ENCODE peak calls at places on chromosome 12, in eight cellular contexts. Y, H, U, V, J, Q, X and R are unnamed samples.

GRCh38 chr12:29234965-29235364 is 85.9 kb downstream of the FAR2 start:
- DNase-seq in Y (peak; percentile 76), H (no peak), U (no peak), V (no peak), J (no peak), Q (no peak), X (no peak), R (no peak)

GRCh38 chr12:53626702-53627169 is 554 bp upstream of the ATF7 start:
- DNase-seq in Y (no peak), H (no peak), U (no peak), V (no peak), J (no peak), Q (no peak), X (no peak), R (no peak)

GRCh38 chr12:69022674-69023073 is 89.7 kb upstream of the CPM start:
- DNase-seq in Y (no peak), H (no peak), U (no peak), V (no peak), J (no peak), Q (no peak), X (no peak), R (no peak)

GRCh38 chr12:17456486-17456885 is 633.5 kb downstream of the RERGL start:
- DNase-seq in Y (peak; percentile 21), H (no peak), U (no peak), V (no peak), J (no peak), Q (no peak), X (no peak), R (no peak)

GRCh38 chr12:68482660-68483059 is 128.0 kb upstream of the RAP1B start:
- DNase-seq in Y (no peak), H (peak; percentile 53), U (no peak), V (peak; percentile 36), J (no peak), Q (no peak), X (peak; percentile 60), R (no peak)

GRCh38 chr12:132955094-132955932 is 793 bp downstream of the ZNF605 start:
- DNase-seq in Y (peak; percentile 69), H (peak; percentile 58), U (no peak), V (no peak), J (peak; percentile 37), Q (peak; percentile 64), X (peak; percentile 45), R (peak; percentile 51)

GRCh38 chr12:52914722-52915121 is 9.8 kb upstream of the KRT8 start:
- DNase-seq in Y (no peak), H (no peak), U (no peak), V (no peak), J (no peak), Q (no peak), X (no peak), R (peak; percentile 31)

GRCh38 chr12:28088566-28089277 is 101.5 kb upstream of the CCDC91 start:
- DNase-seq in Y (no peak), H (no peak), U (no peak), V (no peak), J (no peak), Q (no peak), X (no peak), R (no peak)

GRCh38 chr12:45989277-45989856 is 1.0 kb downstream of the SCAF11 start:
- DNase-seq in Y (peak; percentile 58), H (no peak), U (no peak), V (no peak), J (no peak), Q (no peak), X (peak; percentile 33), R (no peak)

GRCh38 chr12:49533331-49533730 is 5.5 kb upstream of the KCNH3 start:
- DNase-seq in Y (no peak), H (no peak), U (no peak), V (no peak), J (no peak), Q (no peak), X (no peak), R (peak; percentile 18)

GRCh38 chr12:104115587-104115975 is 22.4 kb downstream of the NFYB start:
- DNase-seq in Y (no peak), H (no peak), U (no peak), V (no peak), J (no peak), Q (no peak), X (no peak), R (no peak)

GRCh38 chr12:132294121-132295034 is 35.0 kb downstream of the GALNT9 start:
- DNase-seq in Y (no peak), H (no peak), U (no peak), V (no peak), J (no peak), Q (no peak), X (no peak), R (no peak)

GRCh38 chr12:115037830-115038229 is 353.9 kb upstream of the TBX3 start:
- DNase-seq in Y (no peak), H (no peak), U (no peak), V (no peak), J (no peak), Q (no peak), X (no peak), R (no peak)

GRCh38 chr12:100555722-100556121 is 17.8 kb upstream of the GAS2L3 start:
- DNase-seq in Y (no peak), H (no peak), U (no peak), V (no peak), J (no peak), Q (no peak), X (no peak), R (no peak)

GRCh38 chr12:27493260-27493935 is 30.6 kb upstream of the PPFIBP1 start:
- DNase-seq in Y (peak; percentile 65), H (no peak), U (no peak), V (no peak), J (no peak), Q (no peak), X (no peak), R (no peak)

GRCh38 chr12:96193725-96194571 is at the start of gene ELK3:
- DNase-seq in Y (peak; percentile 74), H (peak; percentile 84), U (no peak), V (peak; percentile 59), J (peak; percentile 74), Q (peak; percentile 71), X (peak; percentile 77), R (peak; percentile 59)

GRCh38 chr12:123270380-123271181 is 1.1 kb downstream of the CDK2AP1 start:
- DNase-seq in Y (no peak), H (peak; percentile 55), U (no peak), V (no peak), J (peak; percentile 28), Q (peak; percentile 42), X (peak; percentile 34), R (no peak)
- TF ChIP-seq CTCF in Y (no peak), H (no peak), U (no peak), V (no peak), J (no peak), Q (no peak), X (no peak), R (no peak)

GRCh38 chr12:997505-997904 is 6.5 kb downstream of the ERC1 start:
- DNase-seq in Y (no peak), H (no peak), U (no peak), V (no peak), J (no peak), Q (no peak), X (no peak), R (no peak)
- TF ChIP-seq CTCF in Y (no peak), H (no peak), U (no peak), V (no peak), J (no peak), Q (no peak), X (no peak), R (no peak)

GRCh38 chr12:117113231-117113630 is 14.0 kb upstream of the TESC start:
- DNase-seq in Y (no peak), H (no peak), U (no peak), V (no peak), J (no peak), Q (no peak), X (no peak), R (no peak)

GRCh38 chr12:117111386-117112267 is 12.4 kb upstream of the TESC start:
- DNase-seq in Y (no peak), H (no peak), U (no peak), V (no peak), J (peak; percentile 35), Q (no peak), X (no peak), R (peak; percentile 63)

GRCh38 chr12:117109943-117110342 is 10.7 kb upstream of the TESC start:
- DNase-seq in Y (no peak), H (no peak), U (no peak), V (no peak), J (no peak), Q (no peak), X (no peak), R (no peak)

GRCh38 chr12:117114784-117115183 is 15.6 kb upstream of the TESC start:
- DNase-seq in Y (no peak), H (no peak), U (no peak), V (no peak), J (no peak), Q (no peak), X (no peak), R (no peak)

DNA sequence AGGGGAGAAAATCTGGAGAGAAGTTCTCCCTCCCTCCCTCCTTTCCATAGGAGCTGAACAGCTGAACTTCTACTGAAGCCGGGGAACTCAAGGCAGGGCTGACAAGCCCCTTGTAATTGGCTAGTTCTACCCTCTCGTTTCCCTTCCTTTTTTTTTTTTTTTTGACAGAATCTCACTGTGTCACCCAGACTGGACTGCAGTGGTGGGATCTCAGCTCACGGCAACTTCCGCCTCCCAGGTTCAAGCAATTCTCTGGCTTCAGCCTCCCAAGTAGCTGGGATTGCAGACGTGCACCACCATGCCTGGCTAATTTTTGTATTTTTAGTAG is 13.0 kb upstream of the TESC start:
- DNase-seq in Y (no peak), H (no peak), U (no peak), V (no peak), J (no peak), Q (no peak), X (no peak), R (no peak)
- TF ChIP-seq CTCF in Y (no peak), H (no peak), U (no peak), V (no peak), J (no peak), Q (no peak), X (no peak), R (no peak)

GRCh38 chr12:113788020-113788856 is 177.9 kb downstream of the RBM19 start:
- DNase-seq in Y (peak; percentile 96), H (no peak), U (no peak), V (no peak), J (no peak), Q (no peak), X (no peak), R (no peak)

GRCh38 chr12:113783811-113784210 is 182.3 kb downstream of the RBM19 start:
- DNase-seq in Y (no peak), H (no peak), U (no peak), V (no peak), J (no peak), Q (no peak), X (no peak), R (no peak)

GRCh38 chr12:113781415-113782198 is 184.5 kb downstream of the RBM19 start:
- DNase-seq in Y (peak; percentile 80), H (no peak), U (no peak), V (no peak), J (no peak), Q (no peak), X (no peak), R (no peak)

DNA sequence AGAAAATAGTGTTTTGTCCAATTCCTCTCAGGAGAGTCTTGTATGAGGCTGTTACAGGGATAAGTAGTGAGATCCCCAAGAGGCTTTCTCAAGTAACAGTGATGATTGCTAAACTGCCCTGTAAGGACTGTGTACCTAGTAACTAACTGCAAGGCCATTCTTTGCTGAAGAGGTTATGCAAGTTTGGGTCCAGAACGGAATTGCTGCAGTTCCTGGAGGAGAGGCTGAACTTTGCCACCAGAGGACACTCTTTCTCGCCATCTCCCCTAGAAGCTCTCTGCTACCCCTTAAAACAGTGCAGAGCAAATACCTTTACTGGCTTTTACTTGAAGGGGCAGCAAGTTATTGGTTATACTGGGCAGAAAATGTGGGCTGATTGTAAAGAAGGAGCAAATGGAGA is 180.0 kb downstream of the RBM19 start:
- DNase-seq in Y (peak; percentile 53), H (no peak), U (no peak), V (no peak), J (no peak), Q (no peak), X (no peak), R (no peak)
- TF ChIP-seq CTCF in Y (peak; percentile 59), H (no peak), U (no peak), V (no peak), J (no peak), Q (no peak), X (no peak), R (peak; percentile 44)